ENCODE peak calls at places on chromosomes 12 and 14, in four cellular contexts. One of them, this sample, is unnamed. For H3K9me3, the result is how much of the 10 kb centered on the place peaks cover.

GRCh38 chr12:123397400-123397799 is 13.5 kb downstream of the KMT5A start:
- DNase-seq in endodermal cell: no peak
- DNase-seq in neuronal stem cell: no peak
- DNase-seq in Caco-2: no peak
- DNase-seq in this sample: no peak

GRCh38 chr12:2052861-2053674 is at the start of gene CACNA1C:
- DNase-seq in endodermal cell: peak
- DNase-seq in Caco-2: peak
- DNase-seq in neuronal stem cell: peak
- DNase-seq in this sample: peak

GRCh38 chr12:50840809-50841487 is 1.8 kb upstream of the TMPRSS12 start:
- DNase-seq in neuronal stem cell: no peak
- DNase-seq in Caco-2: no peak
- DNase-seq in endodermal cell: no peak
- DNase-seq in this sample: no peak

GRCh38 chr12:46677749-46678148 is 148.0 kb downstream of the SLC38A4 start:
- DNase-seq in neuronal stem cell: no peak
- DNase-seq in endodermal cell: peak
- DNase-seq in Caco-2: peak
- DNase-seq in this sample: no peak

GRCh38 chr12:122793685-122794106 is 19.3 kb downstream of the CCDC62 start:
- DNase-seq in endodermal cell: peak
- DNase-seq in Caco-2: peak
- DNase-seq in neuronal stem cell: peak
- DNase-seq in this sample: no peak

GRCh38 chr12:90305379-90305778 is 596.7 kb upstream of the ATP2B1 start:
- DNase-seq in Caco-2: peak
- DNase-seq in endodermal cell: peak
- DNase-seq in neuronal stem cell: no peak
- DNase-seq in this sample: no peak

GRCh38 chr12:52236386-52237050 is 3.5 kb downstream of the KRT7 start:
- DNase-seq in endodermal cell: no peak
- DNase-seq in neuronal stem cell: no peak
- DNase-seq in Caco-2: no peak
- DNase-seq in this sample: no peak

GRCh38 chr12:14611640-14612203 is 44.0 kb upstream of the PLBD1 start:
- DNase-seq in Caco-2: no peak
- DNase-seq in neuronal stem cell: no peak
- DNase-seq in endodermal cell: no peak
- DNase-seq in this sample: no peak

GRCh38 chr12:58860788-58861240 is 59.5 kb downstream of the LRIG3 start:
- DNase-seq in endodermal cell: peak
- DNase-seq in Caco-2: no peak
- DNase-seq in neuronal stem cell: no peak
- DNase-seq in this sample: no peak

GRCh38 chr14:73764881-73765280 is 50.7 kb upstream of the PNMA1 start:
- DNase-seq in Caco-2: no peak
- DNase-seq in neuronal stem cell: no peak
- DNase-seq in endodermal cell: peak
- DNase-seq in this sample: no peak

GRCh38 chr12:120842595-120842994 is 61.6 kb downstream of the SPPL3 start:
- DNase-seq in neuronal stem cell: no peak
- DNase-seq in Caco-2: no peak
- DNase-seq in endodermal cell: no peak
- DNase-seq in this sample: no peak

GRCh38 chr12:122861586-122861970 is 26.3 kb downstream of the HIP1R start:
- DNase-seq in neuronal stem cell: no peak
- DNase-seq in Caco-2: no peak
- DNase-seq in endodermal cell: peak
- DNase-seq in this sample: no peak

GRCh38 chr14:83757896-83758295 is 1772.0 kb upstream of the FLRT2 start:
- DNase-seq in endodermal cell: no peak
- DNase-seq in Caco-2: no peak
- DNase-seq in neuronal stem cell: no peak
- DNase-seq in this sample: no peak

GRCh38 chr14:92754956-92755355 is 6.5 kb upstream of the LGMN start:
- DNase-seq in neuronal stem cell: no peak
- DNase-seq in Caco-2: no peak
- DNase-seq in endodermal cell: no peak
- DNase-seq in this sample: no peak

GRCh38 chr12:50771409-50771808 is 7.5 kb downstream of the ATF1 start:
- DNase-seq in Caco-2: no peak
- DNase-seq in endodermal cell: no peak
- DNase-seq in neuronal stem cell: no peak
- DNase-seq in this sample: no peak

GRCh38 chr14:59028476-59029202 is 159.8 kb upstream of the DAAM1 start:
- DNase-seq in endodermal cell: peak
- DNase-seq in Caco-2: peak
- DNase-seq in neuronal stem cell: peak
- DNase-seq in this sample: no peak

GRCh38 chr12:700061-700460 is 36.8 kb upstream of the NINJ2 start:
- DNase-seq in neuronal stem cell: no peak
- DNase-seq in endodermal cell: peak
- DNase-seq in Caco-2: no peak
- DNase-seq in this sample: no peak

GRCh38 chr12:42023733-42024494 is 120.8 kb downstream of the GXYLT1 start:
- DNase-seq in endodermal cell: peak
- DNase-seq in Caco-2: peak
- DNase-seq in neuronal stem cell: peak
- DNase-seq in this sample: peak

GRCh38 chr14:21924479-21924878 is 250.9 kb upstream of the OR4E1 start:
- DNase-seq in Caco-2: peak
- DNase-seq in endodermal cell: peak
- DNase-seq in neuronal stem cell: no peak
- DNase-seq in this sample: peak

GRCh38 chr12:19482551-19483109 is 43.3 kb downstream of the AEBP2 start:
- DNase-seq in endodermal cell: peak
- DNase-seq in Caco-2: no peak
- DNase-seq in neuronal stem cell: no peak
- DNase-seq in this sample: peak

GRCh38 chr12:574475-575128 is 88.6 kb downstream of the NINJ2 start:
- DNase-seq in Caco-2: no peak
- DNase-seq in neuronal stem cell: no peak
- DNase-seq in endodermal cell: no peak
- DNase-seq in this sample: no peak

GRCh38 chr14:99316281-99317163 is 44.5 kb upstream of the BCL11B start:
- DNase-seq in endodermal cell: no peak
- DNase-seq in Caco-2: peak
- DNase-seq in neuronal stem cell: no peak
- DNase-seq in this sample: no peak

GRCh38 chr12:29901585-29901984 is 117.8 kb upstream of the TMTC1 start:
- DNase-seq in endodermal cell: peak
- DNase-seq in Caco-2: no peak
- DNase-seq in neuronal stem cell: no peak
- DNase-seq in this sample: no peak

GRCh38 chr12:40001406-40001805 is 104.5 kb downstream of the SLC2A13 start:
- DNase-seq in neuronal stem cell: no peak
- DNase-seq in endodermal cell: no peak
- DNase-seq in Caco-2: no peak
- DNase-seq in this sample: no peak

GRCh38 chr12:109461049-109461845 is 15.9 kb downstream of the KCTD10 start:
- DNase-seq in Caco-2: peak
- DNase-seq in endodermal cell: no peak
- DNase-seq in neuronal stem cell: no peak
- DNase-seq in this sample: no peak

GRCh38 chr12:52323001-52323400 is 1.8 kb upstream of the KRT83 start:
- DNase-seq in endodermal cell: no peak
- DNase-seq in neuronal stem cell: no peak
- DNase-seq in Caco-2: no peak
- DNase-seq in this sample: no peak

GRCh38 chr14:21278632-21279031 is 1.3 kb upstream of the RPGRIP1 start:
- DNase-seq in Caco-2: no peak
- DNase-seq in neuronal stem cell: no peak
- DNase-seq in endodermal cell: no peak
- DNase-seq in this sample: no peak

GRCh38 chr14:70616646-70617045 is 16.2 kb upstream of the MED6 start:
- DNase-seq in endodermal cell: no peak
- DNase-seq in Caco-2: no peak
- DNase-seq in neuronal stem cell: no peak
- DNase-seq in this sample: no peak

GRCh38 chr14:97916669-97917068 is 1119.5 kb downstream of the VRK1 start:
- DNase-seq in endodermal cell: peak
- DNase-seq in Caco-2: no peak
- DNase-seq in neuronal stem cell: no peak
- DNase-seq in this sample: no peak

GRCh38 chr14:97917169-97917568 is 1120.0 kb downstream of the VRK1 start:
- DNase-seq in Caco-2: no peak
- DNase-seq in endodermal cell: no peak
- DNase-seq in neuronal stem cell: no peak
- DNase-seq in this sample: no peak

GRCh38 chr14:97920201-97920600 is 1123.0 kb downstream of the VRK1 start:
- DNase-seq in neuronal stem cell: no peak
- DNase-seq in endodermal cell: peak
- DNase-seq in Caco-2: no peak
- DNase-seq in this sample: no peak

DNA sequence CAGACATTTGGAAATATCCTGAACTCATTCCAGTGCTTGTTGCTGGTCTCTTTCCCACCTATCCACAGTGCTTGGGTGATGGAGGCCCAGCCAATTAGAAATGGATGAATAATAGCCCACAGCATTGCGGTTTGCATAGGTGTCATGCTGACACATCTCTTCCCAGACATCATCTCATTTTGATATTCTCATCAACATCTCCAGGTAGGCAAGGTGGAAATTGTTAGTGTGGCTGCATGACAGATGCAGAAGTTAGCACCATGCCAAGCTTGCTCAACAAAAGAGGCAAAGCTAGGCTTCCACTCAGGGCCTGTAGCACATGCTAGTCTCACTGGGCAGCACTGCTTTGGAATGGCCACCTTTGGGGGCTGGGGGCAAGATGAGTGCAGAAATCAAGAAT is 1118.9 kb downstream of the VRK1 start:
- DNase-seq in neuronal stem cell: no peak
- DNase-seq in endodermal cell: peak
- DNase-seq in Caco-2: no peak
- DNase-seq in this sample: no peak
- H3K9me3 ChIP-seq in neuronal stem cell: under half
- H3K9me3 ChIP-seq in endodermal cell: under half
- H3K9me3 ChIP-seq in Caco-2: under half
- H3K9me3 ChIP-seq in this sample: under half

DNA sequence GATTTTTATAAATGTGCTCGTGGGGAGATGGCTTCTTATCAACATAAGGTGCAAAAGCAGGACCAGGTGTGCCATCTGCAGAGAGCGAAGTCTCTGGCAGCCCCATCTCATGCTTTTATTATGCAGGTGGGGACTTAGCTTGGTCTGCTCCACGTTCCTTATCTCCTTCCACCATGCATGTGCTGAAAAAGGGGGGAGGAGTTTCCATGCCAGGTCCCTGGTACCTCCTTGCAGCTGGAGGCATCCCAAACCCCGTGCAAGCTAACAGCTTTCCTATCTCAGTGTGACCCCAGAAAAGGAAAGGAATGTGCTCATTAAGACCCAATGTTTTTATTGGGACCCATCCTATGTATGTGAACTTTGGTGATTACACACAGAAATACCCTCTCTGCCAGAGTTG is 608.5 kb downstream of the TMEM121 start:
- DNase-seq in Caco-2: peak
- DNase-seq in neuronal stem cell: no peak
- DNase-seq in endodermal cell: no peak
- DNase-seq in this sample: no peak
- H3K9me3 ChIP-seq in Caco-2: under half
- H3K9me3 ChIP-seq in neuronal stem cell: under half
- H3K9me3 ChIP-seq in endodermal cell: under half
- H3K9me3 ChIP-seq in this sample: under half

GRCh38 chr14:98262566-98262965 is 1009.4 kb downstream of the BCL11B start:
- DNase-seq in neuronal stem cell: no peak
- DNase-seq in Caco-2: no peak
- DNase-seq in endodermal cell: no peak
- DNase-seq in this sample: no peak
- H3K9me3 ChIP-seq in neuronal stem cell: under half
- H3K9me3 ChIP-seq in Caco-2: under half
- H3K9me3 ChIP-seq in endodermal cell: under half
- H3K9me3 ChIP-seq in this sample: under half

GRCh38 chr14:66119805-66120204 is 366.4 kb upstream of the CCDC196 start:
- DNase-seq in neuronal stem cell: no peak
- DNase-seq in Caco-2: no peak
- DNase-seq in endodermal cell: no peak
- DNase-seq in this sample: no peak
- H3K9me3 ChIP-seq in neuronal stem cell: under half
- H3K9me3 ChIP-seq in Caco-2: under half
- H3K9me3 ChIP-seq in endodermal cell: under half
- H3K9me3 ChIP-seq in this sample: under half

GRCh38 chr12:34395056-34396005 is 373.0 kb downstream of the ALG10 start:
- DNase-seq in neuronal stem cell: no peak
- DNase-seq in Caco-2: no peak
- DNase-seq in endodermal cell: peak
- DNase-seq in this sample: peak

GRCh38 chr12:34393086-34393820 is 371.0 kb downstream of the ALG10 start:
- DNase-seq in neuronal stem cell: no peak
- DNase-seq in endodermal cell: peak
- DNase-seq in Caco-2: no peak
- DNase-seq in this sample: peak

GRCh38 chr12:34392741-34393085 is 370.4 kb downstream of the ALG10 start:
- DNase-seq in Caco-2: no peak
- DNase-seq in endodermal cell: no peak
- DNase-seq in neuronal stem cell: no peak
- DNase-seq in this sample: no peak

GRCh38 chr12:34393821-34394150 is 371.5 kb downstream of the ALG10 start:
- DNase-seq in endodermal cell: no peak
- DNase-seq in neuronal stem cell: no peak
- DNase-seq in Caco-2: no peak
- DNase-seq in this sample: no peak

DNA sequence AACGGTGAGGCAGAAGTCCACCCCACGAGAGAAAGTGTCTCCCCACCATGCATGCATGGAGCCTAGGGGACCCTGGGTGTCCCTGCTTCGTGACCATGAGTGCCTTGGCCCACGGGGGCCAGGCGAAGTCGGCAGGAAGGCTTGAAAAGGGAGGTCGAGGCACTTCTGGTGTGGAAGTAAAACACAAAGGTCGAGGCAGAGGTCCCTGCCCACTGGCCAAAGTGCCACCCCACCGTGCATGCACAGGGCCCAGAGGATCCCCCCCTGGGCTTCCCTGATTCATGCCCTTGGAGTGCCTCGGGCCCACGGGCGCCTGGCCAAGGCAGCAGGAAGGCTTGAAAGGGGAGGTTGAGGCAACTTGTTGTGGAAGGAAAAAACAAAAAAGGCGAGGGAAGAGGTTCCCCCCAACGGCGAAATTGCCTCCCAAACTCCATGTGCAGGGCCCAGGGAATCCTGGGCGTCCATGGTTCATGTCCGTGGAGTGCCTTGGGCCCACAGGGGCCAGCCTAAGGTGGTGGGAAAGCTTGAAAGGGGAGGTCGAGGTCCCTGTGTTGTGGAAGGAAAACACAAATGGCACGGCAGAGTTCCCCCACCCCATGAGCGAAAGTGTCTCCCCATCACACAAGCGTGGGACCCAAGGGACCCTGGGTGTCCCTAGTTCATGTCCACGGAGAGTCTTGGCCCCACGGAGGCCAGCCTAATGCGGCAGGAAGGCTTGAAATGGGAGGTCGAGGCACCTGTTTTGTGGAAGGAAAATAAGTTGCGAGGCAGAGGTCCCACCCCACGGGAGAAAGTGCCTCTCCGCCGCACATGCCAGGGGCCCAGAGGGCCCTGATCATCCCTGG is 372.1 kb downstream of the ALG10 start:
- DNase-seq in neuronal stem cell: no peak
- DNase-seq in endodermal cell: peak
- DNase-seq in Caco-2: no peak
- DNase-seq in this sample: no peak
- H3K9me3 ChIP-seq in neuronal stem cell: under half
- H3K9me3 ChIP-seq in endodermal cell: under half
- H3K9me3 ChIP-seq in Caco-2: under half
- H3K9me3 ChIP-seq in this sample: under half

GRCh38 chr14:106792543-106792942 is 1266.2 kb downstream of the TMEM121 start:
- DNase-seq in endodermal cell: no peak
- DNase-seq in Caco-2: no peak
- DNase-seq in neuronal stem cell: no peak
- DNase-seq in this sample: no peak
- H3K9me3 ChIP-seq in endodermal cell: half or more
- H3K9me3 ChIP-seq in Caco-2: under half
- H3K9me3 ChIP-seq in neuronal stem cell: under half
- H3K9me3 ChIP-seq in this sample: under half